ENCODE peak calls at places on chromosomes 3 and 15, in six cellular contexts. A, F, K, L, Q and M are unnamed samples.

GRCh38 chr3:51819709-51820406 is 40.8 kb upstream of the IQCF6 start:
- DNase-seq in A (no peak), F (no peak), K (no peak), L (no peak), Q (no peak), M (no peak)

GRCh38 chr3:114363554-114364202 is 69.8 kb downstream of the TIGIT start:
- DNase-seq in A (no peak), F (no peak), K (no peak), L (no peak), Q (no peak), M (peak)

GRCh38 chr15:65818927-65819562 is 27.0 kb upstream of the DENND4A start:
- DNase-seq in A (peak), F (no peak), K (no peak), L (peak), Q (no peak), M (no peak)

GRCh38 chr3:123028233-123028828 is 768 bp upstream of the SEMA5B start:
- DNase-seq in A (no peak), F (peak), K (peak), L (peak), Q (peak), M (peak)

GRCh38 chr3:13197281-13197680 is 124.1 kb upstream of the IQSEC1 start:
- DNase-seq in A (no peak), F (no peak), K (no peak), L (no peak), Q (no peak), M (no peak)

GRCh38 chr3:168426196-168426595 is 330.5 kb upstream of the GOLIM4 start:
- DNase-seq in A (no peak), F (no peak), K (no peak), L (no peak), Q (no peak), M (peak)

GRCh38 chr3:54366839-54367238 is 244.5 kb downstream of the CACNA2D3 start:
- DNase-seq in A (no peak), F (no peak), K (peak), L (no peak), Q (no peak), M (no peak)

GRCh38 chr3:26625187-26625586 is 2.6 kb downstream of the LRRC3B start:
- DNase-seq in A (no peak), F (no peak), K (no peak), L (no peak), Q (no peak), M (no peak)

GRCh38 chr15:64112904-64113303 is 17.1 kb downstream of the SNX1 start:
- DNase-seq in A (no peak), F (no peak), K (no peak), L (peak), Q (no peak), M (peak)